ENCODE peak calls at places on chromosomes 16 and 17, in six cellular contexts. G is stimulated activated CD4-positive, alpha-beta T cell treated with anti-CD3 and anti-CD28 coated beads, Interleukin-2, amount 100 ng/mL, for 24 hours; L is AG04450; C is epithelial cell of prostate; S is immature natural killer cell; J is Peyer's patch. M is an unnamed sample.

GRCh38 chr17:40063915-40064531 is 1.3 kb downstream of the THRA start:
- DNase-seq in G (no peak), L (no peak), C (no peak), S (no peak), J (no peak), M (no peak)

GRCh38 chr16:83713597-83713996 is 94.2 kb upstream of the HSBP1 start:
- DNase-seq in G (no peak), L (no peak), C (no peak), S (no peak), J (no peak), M (no peak)

GRCh38 chr16:58331024-58331707 is 36.3 kb upstream of the PRSS54 start:
- DNase-seq in G (no peak), L (no peak), C (no peak), S (no peak), J (no peak), M (no peak)

GRCh38 chr16:2905241-2905987 is 6.3 kb upstream of the FLYWCH1 start:
- DNase-seq in G (peak), L (peak), C (peak), S (peak), J (peak), M (peak)

GRCh38 chr17:34163681-34164080 is 91.4 kb upstream of the CCL2 start:
- DNase-seq in G (no peak), L (no peak), C (no peak), S (no peak), J (no peak), M (no peak)

GRCh38 chr17:31156326-31156725 is 61.5 kb downstream of the NF1 start:
- DNase-seq in G (no peak), L (peak), C (no peak), S (no peak), J (no peak), M (no peak)

GRCh38 chr16:85300451-85300968 is 188.2 kb upstream of the CIBAR2 start:
- DNase-seq in G (no peak), L (no peak), C (no peak), S (no peak), J (no peak), M (no peak)

GRCh38 chr16:88934066-88934667 is 42.8 kb downstream of the CBFA2T3 start:
- DNase-seq in G (no peak), L (no peak), C (no peak), S (no peak), J (no peak), M (no peak)

GRCh38 chr17:17789828-17790672 is 46.7 kb downstream of the SREBF1 start:
- DNase-seq in G (no peak), L (no peak), C (no peak), S (no peak), J (no peak), M (no peak)

GRCh38 chr16:29663020-29663828 is at the start of gene SPN:
- DNase-seq in G (peak), L (no peak), C (no peak), S (peak), J (peak), M (no peak)

GRCh38 chr16:53518550-53519416 is 15.8 kb upstream of the AKTIP start:
- DNase-seq in G (peak), L (no peak), C (no peak), S (peak), J (peak), M (no peak)

GRCh38 chr17:10144976-10145375 is 53.4 kb downstream of the GAS7 start:
- DNase-seq in G (no peak), L (no peak), C (no peak), S (no peak), J (no peak), M (no peak)

GRCh38 chr16:49594706-49595534 is 221.3 kb downstream of the C16orf78 start:
- DNase-seq in G (no peak), L (no peak), C (no peak), S (no peak), J (no peak), M (no peak)